ENCODE peak calls at places on chromosome 3, in five cellular contexts. B, T, F, R and J are unnamed samples.

GRCh38 chr3:194801378-194802124 is 115.9 kb downstream of the FAM43A start:
- DNase-seq in B (no peak), T (no peak), F (no peak), R (no peak), J (no peak)

GRCh38 chr3:131794766-131795381 is 239.9 kb downstream of the CPNE4 start:
- DNase-seq in B (peak; percentile 39), T (no peak), F (peak; percentile 31), R (peak; percentile 28), J (peak; percentile 27)

GRCh38 chr3:103949690-103950089 is 1417.0 kb upstream of the ALCAM start:
- DNase-seq in B (no peak), T (no peak), F (no peak), R (no peak), J (no peak)

GRCh38 chr3:187630421-187630820 is 39.8 kb downstream of the SST start:
- DNase-seq in B (no peak), T (no peak), F (no peak), R (no peak), J (no peak)

GRCh38 chr3:125589743-125590142 is 5.6 kb downstream of the OSBPL11 start:
- DNase-seq in B (no peak), T (no peak), F (no peak), R (no peak), J (no peak)

GRCh38 chr3:169946336-169946735 is 20.3 kb upstream of the SEC62 start:
- DNase-seq in B (no peak), T (no peak), F (no peak), R (no peak), J (no peak)

GRCh38 chr3:160259589-160259988 is 34.4 kb downstream of the C3orf80 start:
- DNase-seq in B (no peak), T (no peak), F (peak; percentile 8), R (no peak), J (no peak)

GRCh38 chr3:37287776-37288175 is 113.4 kb upstream of the LRRFIP2 start:
- DNase-seq in B (no peak), T (no peak), F (no peak), R (no peak), J (no peak)

GRCh38 chr3:192875971-192876565 is 41.6 kb downstream of the MB21D2 start:
- DNase-seq in B (no peak), T (no peak), F (peak; percentile 28), R (peak; percentile 38), J (no peak)

GRCh38 chr3:171415070-171415469 is 45.1 kb downstream of the TNIK start:
- DNase-seq in B (no peak), T (no peak), F (peak; percentile 10), R (no peak), J (no peak)

GRCh38 chr3:14142567-14143270 is 17.9 kb downstream of the TMEM43 start:
- DNase-seq in B (no peak), T (no peak), F (no peak), R (no peak), J (no peak)

GRCh38 chr3:122100591-122101491 is 45.7 kb downstream of the CD86 start:
- DNase-seq in B (no peak), T (no peak), F (no peak), R (no peak), J (no peak)

GRCh38 chr3:130316164-130316563 is 29.3 kb upstream of the COL6A5 start:
- DNase-seq in B (no peak), T (no peak), F (no peak), R (no peak), J (no peak)

GRCh38 chr3:115286529-115287197 is 139.6 kb upstream of the ZBTB20 start:
- DNase-seq in B (no peak), T (no peak), F (no peak), R (no peak), J (no peak)

GRCh38 chr3:136778865-136779264 is 26.7 kb upstream of the STAG1 start:
- DNase-seq in B (no peak), T (no peak), F (no peak), R (no peak), J (no peak)

GRCh38 chr3:13517253-13517977 is 31.5 kb upstream of the FBLN2 start:
- DNase-seq in B (no peak), T (no peak), F (no peak), R (no peak), J (no peak)

GRCh38 chr3:94972066-94972465 is 909.2 kb downstream of the NSUN3 start:
- DNase-seq in B (no peak), T (no peak), F (no peak), R (no peak), J (no peak)

GRCh38 chr3:142962520-142963265 is 781 bp downstream of the PAQR9 start:
- DNase-seq in B (no peak), T (no peak), F (no peak), R (no peak), J (no peak)

GRCh38 chr3:51686512-51687215 is 15.6 kb downstream of the TEX264 start:
- DNase-seq in B (no peak), T (peak; percentile 74), F (no peak), R (no peak), J (peak; percentile 56)

GRCh38 chr3:32733631-32734229 is 48.7 kb downstream of the CNOT10 start:
- DNase-seq in B (peak; percentile 19), T (no peak), F (peak; percentile 11), R (peak; percentile 70), J (no peak)

GRCh38 chr3:111012388-111013248 is 59.0 kb upstream of the NECTIN3 start:
- DNase-seq in B (peak; percentile 39), T (no peak), F (no peak), R (peak; percentile 74), J (no peak)

GRCh38 chr3:25021816-25022215 is 406.2 kb upstream of the RARB start:
- DNase-seq in B (no peak), T (no peak), F (no peak), R (peak; percentile 23), J (no peak)

GRCh38 chr3:50161320-50161719 is 6.2 kb downstream of the SEMA3F start:
- DNase-seq in B (no peak), T (no peak), F (no peak), R (no peak), J (no peak)

GRCh38 chr3:53498993-53499641 is 4.7 kb downstream of the CACNA1D start:
- DNase-seq in B (no peak), T (no peak), F (no peak), R (peak; percentile 46), J (no peak)

GRCh38 chr3:43855674-43856299 is 165.0 kb downstream of the ABHD5 start:
- DNase-seq in B (peak; percentile 27), T (no peak), F (peak; percentile 21), R (peak; percentile 53), J (peak; percentile 32)

GRCh38 chr3:122506450-122506849 is 8.3 kb downstream of the KPNA1 start:
- DNase-seq in B (no peak), T (no peak), F (no peak), R (no peak), J (no peak)

GRCh38 chr3:156317457-156317856 is 197.1 kb downstream of the KCNAB1 start:
- DNase-seq in B (peak; percentile 79), T (no peak), F (no peak), R (no peak), J (no peak)

GRCh38 chr3:186418601-186419238 is 56.7 kb upstream of the DGKG start:
- DNase-seq in B (no peak), T (no peak), F (no peak), R (no peak), J (no peak)

GRCh38 chr3:49296781-49297420 is 19.9 kb upstream of the C3orf62 start:
- DNase-seq in B (no peak), T (no peak), F (no peak), R (no peak), J (no peak)

GRCh38 chr3:129690406-129690805 is 83.9 kb upstream of the PLXND1 start:
- DNase-seq in B (peak; percentile 73), T (no peak), F (peak; percentile 1), R (peak; percentile 37), J (peak; percentile 45)

GRCh38 chr3:12335421-12335820 is 46.6 kb downstream of the PPARG start:
- DNase-seq in B (no peak), T (no peak), F (no peak), R (no peak), J (no peak)

GRCh38 chr3:71681224-71681668 is 44.0 kb downstream of the EIF4E3 start:
- DNase-seq in B (peak; percentile 8), T (no peak), F (peak; percentile 44), R (peak; percentile 29), J (peak; percentile 11)

GRCh38 chr3:179840985-179841384 is 188.1 kb downstream of the USP13 start:
- DNase-seq in B (no peak), T (no peak), F (peak; percentile 4), R (no peak), J (no peak)

GRCh38 chr3:113952921-113953320 is 5.1 kb downstream of the ZDHHC23 start:
- DNase-seq in B (no peak), T (no peak), F (no peak), R (no peak), J (no peak)

GRCh38 chr3:187777331-187778046 is 32.2 kb upstream of the BCL6 start:
- DNase-seq in B (no peak), T (no peak), F (no peak), R (no peak), J (peak; percentile 46)

GRCh38 chr3:158768361-158768787 is 33.5 kb upstream of the MFSD1 start:
- DNase-seq in B (no peak), T (no peak), F (no peak), R (no peak), J (no peak)